ENCODE peak calls at places on chromosomes 3 and 15, in ten cellular contexts. B is tibial artery, K is NCI-H446, W is AML-193, C is transverse colon, O is colonic mucosa, P is HT1080, R is cardiac muscle cell, E is body of pancreas, A is Right ventricle myocardium superior. X is an unnamed sample.

GRCh38 chr3:194497799-194498575 is 11.2 kb upstream of the ATP13A3 start:
- DNase-seq in K (no peak), R (no peak), A (no peak), O (peak), E (no peak), W (no peak), C (peak), B (no peak), P (peak), X (no peak)

GRCh38 chr3:9508781-9509180 is 44.8 kb downstream of the LHFPL4 start:
- DNase-seq in A (no peak), C (no peak), P (no peak), R (no peak), E (no peak), B (no peak), K (no peak), O (no peak), W (no peak), X (no peak)

GRCh38 chr15:35953424-35953823 is 407.5 kb upstream of the DPH6 start:
- DNase-seq in B (no peak), A (no peak), K (no peak), P (no peak), R (no peak), E (no peak), C (no peak), O (no peak), W (no peak), X (no peak)

GRCh38 chr15:70490838-70491155 is 272.6 kb downstream of the UACA start:
- DNase-seq in K (no peak), R (no peak), W (no peak), P (no peak), C (no peak), A (no peak), E (no peak), B (no peak), O (no peak), X (no peak)

GRCh38 chr3:112109313-112109712 is 23.1 kb downstream of the C3orf52 start:
- DNase-seq in O (no peak), R (no peak), P (no peak), C (no peak), A (no peak), B (no peak), K (no peak), E (no peak), W (no peak), X (no peak)

GRCh38 chr3:170128977-170129431 is 52.5 kb downstream of the PHC3 start:
- DNase-seq in A (no peak), W (no peak), B (no peak), O (no peak), K (no peak), C (no peak), E (no peak), P (peak), R (peak), X (no peak)

GRCh38 chr15:88792342-88793282 is 10.6 kb upstream of the ACAN start:
- DNase-seq in R (no peak), B (peak), P (no peak), A (no peak), O (no peak), E (no peak), C (no peak), K (no peak), W (no peak), X (peak)

GRCh38 chr3:73349657-73350056 is 275.1 kb downstream of the PDZRN3 start:
- DNase-seq in P (no peak), E (no peak), C (no peak), W (no peak), B (no peak), K (no peak), R (no peak), A (peak), O (no peak), X (no peak)

GRCh38 chr3:134897391-134898131 is 102.5 kb downstream of the EPHB1 start:
- DNase-seq in W (no peak), E (no peak), C (no peak), R (no peak), B (no peak), A (no peak), K (no peak), P (no peak), O (no peak), X (no peak)

GRCh38 chr3:194810076-194810475 is 124.4 kb downstream of the FAM43A start:
- DNase-seq in C (no peak), R (no peak), A (no peak), E (no peak), B (no peak), P (no peak), W (no peak), O (no peak), K (no peak), X (no peak)

GRCh38 chr3:128466840-128467541 is at the start of gene DNAJB8:
- DNase-seq in E (no peak), W (no peak), R (no peak), O (no peak), P (no peak), C (no peak), K (no peak), B (no peak), A (no peak), X (no peak)

GRCh38 chr3:123341871-123342630 is 106.8 kb downstream of the ADCY5 start:
- DNase-seq in E (no peak), W (no peak), C (no peak), O (no peak), A (peak), K (no peak), R (no peak), B (peak), P (peak), X (peak)

GRCh38 chr3:60226907-60227306 is 1024.3 kb downstream of the FHIT start:
- DNase-seq in A (no peak), W (no peak), C (no peak), K (peak), E (no peak), P (no peak), O (no peak), B (no peak), R (no peak), X (no peak)

GRCh38 chr3:124886168-124887051 is 755 bp downstream of the ITGB5 start:
- DNase-seq in E (peak), P (peak), B (peak), K (no peak), C (peak), A (peak), W (no peak), R (peak), O (peak), X (peak)

GRCh38 chr3:37096292-37096691 is 78.1 kb downstream of the LRRFIP2 start:
- DNase-seq in E (no peak), O (no peak), W (no peak), C (no peak), K (no peak), R (peak), A (no peak), B (no peak), P (peak), X (no peak)

GRCh38 chr3:124217542-124217941 is 225.6 kb upstream of the ROPN1 start:
- DNase-seq in E (peak), W (peak), P (peak), B (no peak), C (peak), A (no peak), O (peak), R (peak), K (peak), X (no peak)

GRCh38 chr3:28286595-28286994 is 45.2 kb downstream of the CMC1 start:
- DNase-seq in R (peak), B (no peak), A (no peak), E (no peak), O (no peak), K (peak), P (peak), C (no peak), W (peak), X (no peak)

GRCh38 chr15:60752973-60753720 is 274.2 kb upstream of the ICE2 start:
- DNase-seq in K (no peak), C (no peak), R (peak), E (no peak), A (no peak), W (no peak), B (no peak), P (no peak), O (no peak), X (no peak)

GRCh38 chr3:129023909-129024308 is 22.8 kb downstream of the EFCC1 start:
- DNase-seq in E (no peak), R (no peak), W (peak), O (no peak), C (no peak), A (no peak), B (no peak), K (no peak), P (no peak), X (no peak)

GRCh38 chr3:151058742-151059141 is 26.7 kb upstream of the MED12L start:
- DNase-seq in R (no peak), K (no peak), P (peak), C (no peak), A (no peak), O (no peak), W (no peak), E (no peak), B (no peak), X (no peak)

GRCh38 chr3:129673897-129674797 is 67.7 kb upstream of the PLXND1 start:
- DNase-seq in B (no peak), C (no peak), K (no peak), P (no peak), A (no peak), E (no peak), R (no peak), O (no peak), W (no peak), X (no peak)

GRCh38 chr3:25448750-25449684 is 21.0 kb downstream of the RARB start:
- DNase-seq in B (peak), R (peak), K (peak), E (peak), C (peak), A (peak), O (peak), W (no peak), P (peak), X (peak)

GRCh38 chr3:143436231-143436930 is 316.8 kb downstream of the CHST2 start:
- DNase-seq in E (no peak), A (no peak), B (no peak), P (peak), W (no peak), O (no peak), K (no peak), C (no peak), R (peak), X (no peak)

GRCh38 chr3:44323341-44323955 is 15.1 kb upstream of the TCAIM start:
- DNase-seq in K (peak), B (peak), A (peak), E (peak), R (peak), C (peak), O (peak), W (peak), P (peak), X (no peak)

GRCh38 chr3:105513042-105513441 is 146.3 kb downstream of the ALCAM start:
- DNase-seq in B (no peak), C (no peak), K (no peak), O (no peak), E (no peak), W (no peak), R (peak), P (peak), A (no peak), X (no peak)

GRCh38 chr3:79148786-79149185 is 619.0 kb downstream of the ROBO1 start:
- DNase-seq in E (no peak), B (no peak), A (no peak), P (no peak), O (no peak), C (no peak), W (no peak), R (peak), K (peak), X (no peak)

GRCh38 chr3:133695772-133696171 is 34.0 kb upstream of the TOPBP1 start:
- DNase-seq in C (no peak), R (no peak), P (no peak), K (no peak), E (no peak), A (no peak), W (no peak), O (no peak), B (no peak), X (no peak)

GRCh38 chr3:129490273-129490675 is 38.2 kb upstream of the RHO start:
- DNase-seq in E (peak), O (peak), R (peak), C (peak), W (peak), K (peak), A (peak), B (peak), P (peak), X (peak)

GRCh38 chr3:37116998-37117397 is 57.4 kb downstream of the LRRFIP2 start:
- DNase-seq in C (no peak), B (no peak), R (no peak), A (no peak), K (no peak), O (no peak), E (no peak), W (peak), P (no peak), X (no peak)